ENCODE peak calls at places on chromosomes 4 and X, in five cellular contexts. One of them, this sample, is unnamed.

GRCh38 chr4:38681283-38682066 is 17.5 kb downstream of the KLF3 start:
- DNase-seq in SK-N-SH: no peak
- DNase-seq in K562: no peak
- DNase-seq in HepG2: no peak
- DNase-seq in GM12878: no peak
- DNase-seq in this sample: no peak

GRCh38 chr4:176805155-176805554 is 12.4 kb upstream of the VEGFC start:
- DNase-seq in GM12878: no peak
- DNase-seq in HepG2: no peak
- DNase-seq in SK-N-SH: no peak
- DNase-seq in K562: no peak
- DNase-seq in this sample: no peak

GRCh38 chr4:154626793-154627484 is 14.5 kb upstream of the FGG start:
- DNase-seq in SK-N-SH: peak; percentile 79
- DNase-seq in HepG2: peak; percentile 49
- DNase-seq in K562: peak; percentile 77
- DNase-seq in GM12878: no peak
- DNase-seq in this sample: peak; percentile 32

GRCh38 chr4:743463-744211 is 38.0 kb downstream of the PCGF3 start:
- DNase-seq in GM12878: no peak
- DNase-seq in SK-N-SH: no peak
- DNase-seq in K562: no peak
- DNase-seq in HepG2: no peak
- DNase-seq in this sample: no peak

GRCh38 chr4:111136438-111136837 is 513.6 kb upstream of the PITX2 start:
- DNase-seq in SK-N-SH: no peak
- DNase-seq in HepG2: peak; percentile 7
- DNase-seq in GM12878: no peak
- DNase-seq in K562: no peak
- DNase-seq in this sample: no peak

GRCh38 chrX:23610491-23610890 is 56.8 kb upstream of the PRDX4 start:
- DNase-seq in GM12878: no peak
- DNase-seq in SK-N-SH: no peak
- DNase-seq in HepG2: no peak
- DNase-seq in K562: no peak
- DNase-seq in this sample: no peak

GRCh38 chr4:17497890-17498523 is 13.9 kb downstream of the QDPR start:
- DNase-seq in GM12878: no peak
- DNase-seq in SK-N-SH: no peak
- DNase-seq in HepG2: peak; percentile 75
- DNase-seq in K562: no peak
- DNase-seq in this sample: no peak

GRCh38 chrX:138986866-138987265 is 275.3 kb upstream of the FGF13 start:
- DNase-seq in HepG2: no peak
- DNase-seq in GM12878: no peak
- DNase-seq in SK-N-SH: no peak
- DNase-seq in K562: no peak
- DNase-seq in this sample: no peak

GRCh38 chrX:133674726-133675470 is 259.6 kb upstream of the GPC4 start:
- DNase-seq in K562: no peak
- DNase-seq in HepG2: peak; percentile 33
- DNase-seq in SK-N-SH: no peak
- DNase-seq in GM12878: no peak
- DNase-seq in this sample: no peak

GRCh38 chrX:66632473-66632872 is 6.4 kb downstream of the EDA2R start:
- DNase-seq in SK-N-SH: no peak
- DNase-seq in GM12878: no peak
- DNase-seq in K562: no peak
- DNase-seq in HepG2: no peak
- DNase-seq in this sample: no peak

GRCh38 chr4:30716671-30717207 is 3.4 kb upstream of the PCDH7 start:
- DNase-seq in GM12878: no peak
- DNase-seq in SK-N-SH: no peak
- DNase-seq in HepG2: no peak
- DNase-seq in K562: no peak
- DNase-seq in this sample: peak; percentile 17

GRCh38 chrX:1466971-1467561 is 14.4 kb upstream of the ASMTL start:
- DNase-seq in GM12878: no peak
- DNase-seq in HepG2: no peak
- DNase-seq in SK-N-SH: no peak
- DNase-seq in K562: no peak
- DNase-seq in this sample: no peak

DNA sequence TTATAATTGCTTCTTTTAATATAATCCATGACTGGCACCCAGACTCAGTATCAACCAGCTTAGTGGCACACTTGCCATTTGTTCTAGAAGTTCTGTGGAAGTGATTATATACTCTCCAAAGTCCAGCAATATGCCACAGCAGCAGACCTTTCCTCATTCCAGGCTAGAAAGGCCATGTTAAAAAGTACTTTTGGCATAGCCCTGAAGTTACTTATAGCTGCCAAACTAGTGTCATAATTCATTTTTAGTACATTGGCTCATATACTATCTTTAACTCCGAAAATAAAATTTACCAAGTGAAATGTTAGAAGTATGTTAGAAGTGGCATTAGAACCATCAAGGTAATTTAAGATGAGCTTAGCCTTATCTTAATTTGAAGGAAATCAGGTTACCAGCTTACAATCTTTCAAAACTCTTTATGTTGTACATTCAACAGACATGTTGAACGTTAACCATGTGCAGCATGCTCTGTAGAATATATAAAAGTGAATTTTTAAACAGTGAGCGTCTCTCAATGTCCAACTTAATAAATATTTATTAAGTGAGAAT is 714.3 kb upstream of the LCORL start:
- DNase-seq in GM12878: no peak
- DNase-seq in K562: no peak
- DNase-seq in SK-N-SH: no peak
- DNase-seq in HepG2: no peak
- DNase-seq in this sample: no peak
- TF ChIP-seq FOXM1 in GM12878: no peak
- TF ChIP-seq FOXM1 in K562: no peak
- TF ChIP-seq FOXM1 in SK-N-SH: no peak
- TF ChIP-seq FOXM1 in HepG2: no peak
- TF ChIP-seq FOXM1 in this sample: no peak

GRCh38 chr4:139629761-139630160 is 35.9 kb upstream of the MGST2 start:
- DNase-seq in HepG2: no peak
- DNase-seq in SK-N-SH: no peak
- DNase-seq in K562: no peak
- DNase-seq in GM12878: no peak
- DNase-seq in this sample: no peak

GRCh38 chr4:139624441-139625130 is 41.0 kb upstream of the MGST2 start:
- DNase-seq in GM12878: no peak
- DNase-seq in HepG2: no peak
- DNase-seq in K562: no peak
- DNase-seq in SK-N-SH: no peak
- DNase-seq in this sample: no peak

GRCh38 chr4:139628184-139629012 is 37.2 kb upstream of the MGST2 start:
- DNase-seq in SK-N-SH: no peak
- DNase-seq in HepG2: no peak
- DNase-seq in K562: no peak
- DNase-seq in GM12878: no peak
- DNase-seq in this sample: no peak

GRCh38 chr4:139622856-139623255 is 42.8 kb upstream of the MGST2 start:
- DNase-seq in SK-N-SH: no peak
- DNase-seq in GM12878: no peak
- DNase-seq in HepG2: no peak
- DNase-seq in K562: no peak
- DNase-seq in this sample: no peak

DNA sequence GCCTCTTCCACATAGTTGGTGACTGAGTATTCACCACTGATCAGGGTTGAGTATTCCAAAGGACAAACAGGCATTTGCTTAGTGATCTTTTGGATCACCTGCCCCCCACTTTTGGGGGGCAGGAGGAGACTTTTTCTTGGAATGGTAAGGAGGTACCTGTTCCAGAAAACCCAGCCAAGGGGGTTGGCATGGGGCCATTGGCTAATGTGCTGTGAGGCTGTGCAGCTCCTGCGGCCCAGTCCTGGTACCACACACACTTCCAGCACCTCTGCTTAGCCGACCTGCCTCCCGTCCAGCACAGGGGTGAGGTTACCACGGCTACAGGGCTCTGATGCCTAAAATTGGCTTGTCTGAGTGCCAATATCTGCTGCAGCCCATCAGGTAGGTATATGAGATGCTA is 40.1 kb upstream of the MGST2 start:
- DNase-seq in GM12878: no peak
- DNase-seq in SK-N-SH: no peak
- DNase-seq in K562: no peak
- DNase-seq in HepG2: no peak
- DNase-seq in this sample: no peak
- TF ChIP-seq FOXM1 in GM12878: no peak
- TF ChIP-seq FOXM1 in SK-N-SH: no peak
- TF ChIP-seq FOXM1 in K562: no peak
- TF ChIP-seq FOXM1 in HepG2: no peak
- TF ChIP-seq FOXM1 in this sample: no peak

DNA sequence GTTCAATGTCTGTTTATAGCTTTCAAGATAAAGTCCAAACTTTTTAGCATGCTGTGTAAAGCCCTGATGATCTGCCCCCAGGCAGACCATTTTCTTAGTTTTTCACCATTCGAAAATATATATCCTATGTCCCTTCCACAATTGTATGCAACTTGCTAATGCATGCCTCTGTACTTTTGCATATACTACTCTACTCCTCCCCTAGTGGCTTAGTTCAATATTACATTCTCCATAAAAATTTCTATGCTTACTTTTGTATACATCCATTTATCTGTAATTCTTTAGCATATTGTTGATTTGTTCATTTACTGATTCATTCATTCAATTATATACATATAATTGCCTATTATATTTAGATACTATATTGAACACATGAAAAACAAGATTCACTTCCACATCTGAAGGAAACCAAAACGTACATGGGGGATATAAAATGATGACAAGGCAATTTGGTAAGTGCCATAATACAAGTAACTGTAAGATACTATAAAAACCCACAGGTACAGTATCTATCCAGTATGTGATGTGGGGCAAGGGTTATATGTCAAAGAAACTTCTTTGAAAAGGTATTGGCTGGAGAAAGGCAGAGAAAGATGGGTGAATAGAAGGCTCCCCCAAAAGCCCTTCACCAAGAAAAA is 902.5 kb downstream of the FAM133A start:
- DNase-seq in HepG2: no peak
- DNase-seq in SK-N-SH: peak; percentile 2
- DNase-seq in K562: no peak
- DNase-seq in GM12878: no peak
- DNase-seq in this sample: no peak
- TF ChIP-seq FOXM1 in HepG2: no peak
- TF ChIP-seq FOXM1 in SK-N-SH: no peak
- TF ChIP-seq FOXM1 in K562: no peak
- TF ChIP-seq FOXM1 in GM12878: no peak
- TF ChIP-seq FOXM1 in this sample: no peak

GRCh38 chr4:21470531-21470930 is 478.0 kb downstream of the KCNIP4 start:
- DNase-seq in K562: no peak
- DNase-seq in SK-N-SH: peak; percentile 14
- DNase-seq in HepG2: no peak
- DNase-seq in GM12878: no peak
- DNase-seq in this sample: no peak

GRCh38 chr4:21467551-21467950 is 481.0 kb downstream of the KCNIP4 start:
- DNase-seq in K562: no peak
- DNase-seq in HepG2: no peak
- DNase-seq in GM12878: no peak
- DNase-seq in SK-N-SH: no peak
- DNase-seq in this sample: no peak

GRCh38 chr4:21474195-21474594 is 474.4 kb downstream of the KCNIP4 start:
- DNase-seq in K562: no peak
- DNase-seq in SK-N-SH: no peak
- DNase-seq in HepG2: no peak
- DNase-seq in GM12878: no peak
- DNase-seq in this sample: no peak

DNA sequence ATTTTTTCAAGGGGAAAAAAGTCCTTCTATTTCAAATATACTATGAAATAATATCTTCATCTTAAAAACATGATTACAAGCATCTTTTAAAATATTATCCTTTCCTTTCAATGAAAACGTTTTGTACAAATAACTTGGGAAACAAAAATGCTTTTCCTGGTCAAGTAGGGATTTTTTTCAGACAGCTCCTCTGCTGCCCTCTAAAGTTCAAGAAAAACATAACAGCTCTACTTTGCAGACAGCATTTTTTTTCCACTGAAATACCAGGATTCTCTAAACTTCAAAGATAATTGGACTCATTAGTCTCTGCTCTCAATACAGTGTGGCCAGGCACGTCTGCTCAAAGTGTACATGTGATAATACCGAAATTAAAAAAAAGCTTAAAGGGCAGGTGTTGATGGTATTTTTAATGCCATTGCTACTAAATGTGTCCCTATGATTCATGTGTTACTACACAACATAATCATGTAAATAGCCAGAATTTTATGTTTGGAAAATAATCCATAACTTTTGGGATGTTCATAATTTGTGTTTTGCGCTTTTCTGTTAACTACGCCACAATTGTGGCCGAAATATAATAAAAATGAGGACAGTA is 479.0 kb downstream of the KCNIP4 start:
- DNase-seq in HepG2: peak; percentile 11
- DNase-seq in GM12878: no peak
- DNase-seq in K562: no peak
- DNase-seq in SK-N-SH: peak; percentile 20
- DNase-seq in this sample: peak; percentile 6
- TF ChIP-seq FOXM1 in HepG2: no peak
- TF ChIP-seq FOXM1 in GM12878: no peak
- TF ChIP-seq FOXM1 in K562: no peak
- TF ChIP-seq FOXM1 in SK-N-SH: no peak
- TF ChIP-seq FOXM1 in this sample: no peak

GRCh38 chrX:11996810-11997209 is 141.5 kb upstream of the FRMPD4 start:
- DNase-seq in HepG2: no peak
- DNase-seq in K562: no peak
- DNase-seq in GM12878: no peak
- DNase-seq in SK-N-SH: no peak
- DNase-seq in this sample: no peak
- TF ChIP-seq FOXM1 in HepG2: no peak
- TF ChIP-seq FOXM1 in K562: no peak
- TF ChIP-seq FOXM1 in GM12878: no peak
- TF ChIP-seq FOXM1 in SK-N-SH: no peak
- TF ChIP-seq FOXM1 in this sample: no peak

DNA sequence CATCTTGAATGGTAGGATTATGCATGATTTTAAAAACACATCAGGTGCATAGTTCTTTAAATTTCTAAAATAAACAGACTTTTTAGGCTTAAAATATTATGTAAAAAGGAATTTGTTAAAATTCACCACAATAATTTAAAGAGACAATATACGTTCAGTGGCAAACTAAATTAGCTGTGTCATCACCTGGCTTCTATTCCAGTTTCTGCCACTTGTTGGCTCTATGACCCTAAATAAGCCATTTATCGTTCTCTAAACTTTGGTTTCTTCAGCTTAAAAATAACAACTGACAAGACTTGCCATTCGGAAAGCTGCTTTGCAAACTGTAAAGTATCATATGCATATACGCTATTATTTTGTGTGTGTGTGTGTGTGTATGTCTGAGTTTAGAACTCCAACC is 141.3 kb downstream of the MGST2 start:
- DNase-seq in HepG2: no peak
- DNase-seq in K562: no peak
- DNase-seq in SK-N-SH: no peak
- DNase-seq in GM12878: no peak
- DNase-seq in this sample: no peak
- TF ChIP-seq FOXM1 in HepG2: no peak
- TF ChIP-seq FOXM1 in K562: no peak
- TF ChIP-seq FOXM1 in SK-N-SH: no peak
- TF ChIP-seq FOXM1 in GM12878: no peak
- TF ChIP-seq FOXM1 in this sample: no peak

GRCh38 chr4:76559236-76560071 is 124.4 kb downstream of the SHROOM3 start:
- DNase-seq in HepG2: no peak
- DNase-seq in SK-N-SH: no peak
- DNase-seq in GM12878: no peak
- DNase-seq in K562: no peak
- DNase-seq in this sample: no peak
- TF ChIP-seq FOXM1 in HepG2: no peak
- TF ChIP-seq FOXM1 in SK-N-SH: no peak
- TF ChIP-seq FOXM1 in GM12878: no peak
- TF ChIP-seq FOXM1 in K562: no peak
- TF ChIP-seq FOXM1 in this sample: no peak

GRCh38 chrX:148552775-148553174 is 52.4 kb downstream of the AFF2 start:
- DNase-seq in HepG2: no peak
- DNase-seq in SK-N-SH: no peak
- DNase-seq in GM12878: no peak
- DNase-seq in K562: no peak
- DNase-seq in this sample: peak; percentile 17
- TF ChIP-seq FOXM1 in HepG2: no peak
- TF ChIP-seq FOXM1 in SK-N-SH: no peak
- TF ChIP-seq FOXM1 in GM12878: no peak
- TF ChIP-seq FOXM1 in K562: no peak
- TF ChIP-seq FOXM1 in this sample: no peak

This sample was measured in HEK293T.